ENCODE peak calls at places on chromosomes 16 and 17, in eight cellular contexts. L, I, S, V, C, R, T and E are unnamed samples.

GRCh38 chr17:81612172-81612571 is 24.7 kb downstream of the NPLOC4 start:
- DNase-seq in C (no peak), S (no peak), R (no peak), I (no peak), T (no peak), V (no peak), L (no peak), E (no peak)

GRCh38 chr17:40542562-40543411 is 22.5 kb downstream of the CCR7 start:
- DNase-seq in R (peak), L (peak), S (peak), C (no peak), V (no peak), I (peak), T (peak), E (peak)

GRCh38 chr17:5931611-5932010 is 138.6 kb upstream of the WSCD1 start:
- DNase-seq in R (no peak), V (no peak), S (no peak), L (peak), C (no peak), T (no peak), I (no peak), E (no peak)

GRCh38 chr17:38464723-38465419 is 36.6 kb downstream of the ARHGAP23 start:
- DNase-seq in L (peak), C (no peak), V (peak), T (peak), R (peak), S (no peak), I (no peak), E (peak)

GRCh38 chr16:5216681-5217080 is 119.1 kb upstream of the EEF2KMT start:
- DNase-seq in S (no peak), C (no peak), L (peak), T (no peak), I (no peak), R (no peak), V (no peak), E (no peak)

GRCh38 chr16:4339909-4340308 is 11.2 kb downstream of the PAM16 start:
- DNase-seq in C (no peak), I (no peak), T (no peak), R (peak), V (no peak), S (no peak), L (no peak), E (peak)

GRCh38 chr17:4329838-4330237 is 36.6 kb downstream of the UBE2G1 start:
- DNase-seq in V (no peak), R (peak), T (no peak), I (no peak), L (peak), C (no peak), S (no peak), E (no peak)

GRCh38 chr17:61815863-61816523 is 47.3 kb downstream of the BRIP1 start:
- DNase-seq in L (no peak), T (no peak), V (no peak), C (no peak), S (no peak), R (no peak), I (no peak), E (no peak)

GRCh38 chr17:21302711-21303425 is 18.4 kb downstream of the MAP2K3 start:
- DNase-seq in C (no peak), S (no peak), T (no peak), L (no peak), R (no peak), V (no peak), I (no peak), E (no peak)

GRCh38 chr16:86751081-86752030 is 173.0 kb downstream of the FOXL1 start:
- DNase-seq in S (no peak), T (no peak), R (peak), V (no peak), C (no peak), L (peak), I (no peak), E (no peak)

GRCh38 chr17:9259419-9259818 is 238.1 kb downstream of the NTN1 start:
- DNase-seq in S (no peak), C (no peak), I (no peak), L (no peak), T (no peak), V (no peak), R (no peak), E (no peak)

GRCh38 chr17:81422776-81423697 is 27.8 kb downstream of the BAHCC1 start:
- DNase-seq in S (no peak), T (peak), C (no peak), L (peak), V (no peak), R (peak), I (no peak), E (peak)

GRCh38 chr16:4053663-4054479 is 62.4 kb downstream of the ADCY9 start:
- DNase-seq in T (no peak), R (peak), S (no peak), L (peak), V (no peak), C (no peak), I (no peak), E (no peak)

GRCh38 chr17:81085420-81085911 is 50.5 kb downstream of the BAIAP2 start:
- DNase-seq in I (no peak), R (no peak), L (no peak), V (no peak), T (no peak), C (no peak), S (no peak), E (no peak)

GRCh38 chr16:72743011-72743761 is 304.7 kb downstream of the ZFHX3 start:
- DNase-seq in V (no peak), I (no peak), T (no peak), S (no peak), C (no peak), L (peak), R (peak), E (no peak)

GRCh38 chr17:82592289-82592683 is 56.0 kb downstream of the WDR45B start:
- DNase-seq in V (no peak), R (no peak), L (no peak), S (no peak), T (no peak), I (no peak), C (no peak), E (no peak)

GRCh38 chr17:42198897-42199296 is 4.6 kb upstream of the GHDC start:
- DNase-seq in C (no peak), L (no peak), T (no peak), I (no peak), V (no peak), R (no peak), S (no peak), E (no peak)

GRCh38 chr17:9269350-9270035 is 248.2 kb downstream of the NTN1 start:
- DNase-seq in R (no peak), V (no peak), S (no peak), I (no peak), L (no peak), C (no peak), T (no peak), E (no peak)

GRCh38 chr16:3030872-3031212 is 5.9 kb downstream of the BICDL2 start:
- DNase-seq in R (no peak), S (no peak), C (no peak), V (no peak), L (no peak), I (no peak), T (no peak), E (no peak)

GRCh38 chr17:1683489-1683888 is 1.2 kb downstream of the PRPF8 start:
- DNase-seq in S (no peak), L (no peak), I (no peak), T (no peak), V (no peak), R (no peak), C (no peak), E (no peak)

GRCh38 chr16:81214745-81215166 is 23.7 kb upstream of the BCO1 start:
- DNase-seq in I (no peak), S (no peak), T (no peak), L (no peak), C (no peak), V (no peak), R (no peak), E (no peak)

GRCh38 chr16:62665269-62665668 is 629.0 kb upstream of the CDH8 start:
- DNase-seq in I (no peak), S (no peak), L (no peak), C (peak), T (no peak), V (peak), R (no peak), E (no peak)

GRCh38 chr16:15996432-15997109 is 47.2 kb downstream of the ABCC1 start:
- DNase-seq in I (no peak), S (no peak), V (no peak), R (peak), T (peak), L (peak), C (peak), E (no peak)

GRCh38 chr16:17951273-17951845 is 385.2 kb downstream of the NPIPA8 start:
- DNase-seq in T (no peak), I (no peak), V (no peak), S (no peak), C (no peak), L (no peak), R (no peak), E (no peak)

GRCh38 chr16:56911771-56912541 is 20.0 kb upstream of the HERPUD1 start:
- DNase-seq in L (peak), I (no peak), T (peak), R (no peak), V (no peak), S (peak), C (no peak), E (no peak)

GRCh38 chr16:66894948-66895696 is 14.8 kb downstream of the PDP2 start:
- DNase-seq in L (peak), S (peak), T (no peak), I (peak), V (peak), R (peak), C (peak), E (no peak)

GRCh38 chr17:17676752-17677151 is 4.5 kb upstream of the RAI1 start:
- DNase-seq in S (no peak), I (no peak), R (no peak), T (no peak), L (no peak), C (no peak), V (no peak), E (no peak)

GRCh38 chr16:86663691-86664517 is 85.6 kb downstream of the FOXL1 start:
- DNase-seq in V (no peak), I (no peak), R (peak), C (no peak), T (no peak), L (peak), S (peak), E (no peak)

GRCh38 chr16:85686912-85687591 is 1.7 kb downstream of the GINS2 start:
- DNase-seq in L (no peak), R (no peak), T (no peak), C (no peak), I (no peak), V (no peak), S (peak), E (no peak)

GRCh38 chr17:19239544-19239943 is 2.4 kb downstream of the EPN2 start:
- DNase-seq in I (no peak), V (no peak), R (no peak), T (no peak), S (no peak), L (no peak), C (no peak), E (no peak)

GRCh38 chr16:83045790-83046189 is 419.0 kb downstream of the CDH13 start:
- DNase-seq in I (no peak), S (no peak), V (no peak), C (no peak), L (no peak), T (no peak), R (no peak), E (no peak)

GRCh38 chr16:58053682-58054005 is 28.1 kb downstream of the MMP15 start:
- DNase-seq in T (no peak), S (no peak), I (no peak), L (no peak), V (no peak), C (no peak), R (no peak), E (no peak)

GRCh38 chr17:32688221-32688620 is 188.7 kb downstream of the MYO1D start:
- DNase-seq in V (no peak), S (no peak), I (no peak), R (no peak), L (no peak), T (no peak), C (no peak), E (no peak)

GRCh38 chr17:57121308-57122042 is 36.4 kb downstream of the AKAP1 start:
- DNase-seq in C (peak), V (no peak), T (no peak), S (no peak), I (no peak), R (peak), L (peak), E (no peak)

GRCh38 chr17:60134396-60135159 is 15.2 kb upstream of the CA4 start:
- DNase-seq in S (no peak), C (no peak), T (no peak), V (no peak), R (peak), I (no peak), L (no peak), E (no peak)